ENCODE peak calls at places on chromosomes 2 and 18, in ten cellular contexts. S is T-helper 2 cell; M is substantia nigra; A is RKO; I is AG20443; V is amniotic stem cell; B is activated CD4-positive, CD25-positive, alpha-beta regulatory T cell treated with anti-CD3 and anti-CD28 coated beads, Interleukin-2, amount 50 U/mL, for 72 hours; G is effector memory CD8-positive, alpha-beta T cell; J is effector CD4-positive, alpha-beta T cell; N is lower lobe of right lung. T is an unnamed sample.

GRCh38 chr2:202494300-202494699 is 118.2 kb downstream of the BMPR2 start:
- DNase-seq in S (no peak), M (peak), A (no peak), I (peak), V (no peak), B (no peak), G (no peak), J (no peak), N (no peak), T (peak)

GRCh38 chr2:109517118-109517889 is 96.5 kb downstream of the SEPTIN10 start:
- DNase-seq in S (no peak), M (no peak), A (no peak), I (no peak), V (no peak), B (no peak), G (no peak), J (no peak), N (no peak), T (no peak)

GRCh38 chr18:62264984-62265383 is 60.1 kb upstream of the TNFRSF11A start:
- DNase-seq in S (no peak), M (no peak), A (no peak), I (no peak), V (no peak), B (no peak), G (no peak), J (no peak), N (no peak), T (no peak)

GRCh38 chr18:55998071-55998522 is 410.1 kb upstream of the TCF4 start:
- DNase-seq in S (no peak), M (peak), A (no peak), I (peak), V (no peak), B (no peak), G (no peak), J (no peak), N (no peak), T (no peak)

GRCh38 chr2:218547978-218548377 is 20.2 kb downstream of the USP37 start:
- DNase-seq in S (no peak), M (no peak), A (no peak), I (no peak), V (no peak), B (no peak), G (no peak), J (no peak), N (no peak), T (no peak)

GRCh38 chr18:39053569-39053968 is 1488.0 kb upstream of the CELF4 start:
- DNase-seq in S (no peak), M (no peak), A (no peak), I (no peak), V (no peak), B (no peak), G (no peak), J (no peak), N (no peak), T (peak)

GRCh38 chr2:177551989-177552413 is 159.4 kb downstream of the AGPS start:
- DNase-seq in S (peak), M (no peak), A (no peak), I (peak), V (no peak), B (no peak), G (no peak), J (no peak), N (peak), T (peak)

GRCh38 chr18:77343846-77344527 is 94.3 kb downstream of the GALR1 start:
- DNase-seq in S (no peak), M (no peak), A (no peak), I (no peak), V (no peak), B (no peak), G (no peak), J (no peak), N (no peak), T (no peak)

GRCh38 chr18:44452346-44452745 is 228.3 kb upstream of the SETBP1 start:
- DNase-seq in S (no peak), M (no peak), A (no peak), I (peak), V (no peak), B (no peak), G (no peak), J (no peak), N (no peak), T (no peak)

GRCh38 chr2:206457188-206457634 is 13.9 kb downstream of the ADAM23 start:
- DNase-seq in S (no peak), M (no peak), A (no peak), I (no peak), V (no peak), B (no peak), G (no peak), J (no peak), N (no peak), T (no peak)

GRCh38 chr2:241896746-241897201 is 27.2 kb downstream of the RTP5 start:
- DNase-seq in S (no peak), M (no peak), A (no peak), I (no peak), V (no peak), B (peak), G (no peak), J (no peak), N (no peak), T (no peak)

GRCh38 chr18:57057890-57058289 is 89.0 kb upstream of the BOD1L2 start:
- DNase-seq in S (no peak), M (no peak), A (no peak), I (no peak), V (no peak), B (no peak), G (no peak), J (no peak), N (no peak), T (no peak)

GRCh38 chr2:8857709-8858108 is 20.3 kb upstream of the KIDINS220 start:
- DNase-seq in S (no peak), M (no peak), A (no peak), I (no peak), V (peak), B (no peak), G (no peak), J (no peak), N (no peak), T (no peak)

GRCh38 chr2:237818066-237818473 is 19.5 kb downstream of the RBM44 start:
- DNase-seq in S (no peak), M (no peak), A (peak), I (peak), V (peak), B (no peak), G (no peak), J (no peak), N (no peak), T (no peak)

GRCh38 chr18:58373486-58373885 is 255.4 kb downstream of the ALPK2 start:
- DNase-seq in S (no peak), M (no peak), A (no peak), I (no peak), V (no peak), B (no peak), G (no peak), J (no peak), N (no peak), T (no peak)

GRCh38 chr2:69118609-69119008 is 105.6 kb downstream of the ANTXR1 start:
- DNase-seq in S (no peak), M (no peak), A (no peak), I (peak), V (no peak), B (no peak), G (no peak), J (no peak), N (no peak), T (no peak)

GRCh38 chr2:47869859-47870258 is 36.4 kb downstream of the FBXO11 start:
- DNase-seq in S (no peak), M (no peak), A (no peak), I (no peak), V (no peak), B (no peak), G (no peak), J (no peak), N (no peak), T (no peak)

GRCh38 chr2:225040862-225041209 is 1.4 kb downstream of the DOCK10 start:
- DNase-seq in S (peak), M (no peak), A (no peak), I (peak), V (no peak), B (peak), G (peak), J (no peak), N (no peak), T (no peak)

GRCh38 chr2:47226124-47227040 is 71.3 kb upstream of the STPG4 start:
- DNase-seq in S (no peak), M (no peak), A (no peak), I (no peak), V (no peak), B (no peak), G (no peak), J (no peak), N (no peak), T (peak)

GRCh38 chr2:121529439-121530209 is 1.1 kb upstream of the RNU4ATAC start:
- DNase-seq in S (no peak), M (no peak), A (peak), I (peak), V (peak), B (no peak), G (no peak), J (no peak), N (peak), T (peak)

GRCh38 chr18:49457616-49458015 is 2.8 kb downstream of the DYM start:
- DNase-seq in S (no peak), M (no peak), A (no peak), I (no peak), V (no peak), B (no peak), G (no peak), J (no peak), N (no peak), T (no peak)

GRCh38 chr2:218896501-218897393 is 16.1 kb downstream of the WNT10A start:
- DNase-seq in S (peak), M (no peak), A (no peak), I (peak), V (no peak), B (peak), G (peak), J (peak), N (no peak), T (peak)

GRCh38 chr2:218027426-218028188 is 24.8 kb upstream of the TNS1 start:
- DNase-seq in S (no peak), M (no peak), A (no peak), I (no peak), V (no peak), B (peak), G (no peak), J (no peak), N (no peak), T (no peak)

GRCh38 chr18:51153659-51154371 is 43.7 kb downstream of the MEX3C start:
- DNase-seq in S (no peak), M (no peak), A (no peak), I (no peak), V (no peak), B (peak), G (peak), J (peak), N (no peak), T (no peak)

GRCh38 chr2:207289295-207290018 is 123.7 kb upstream of the KLF7 start:
- DNase-seq in S (no peak), M (no peak), A (no peak), I (no peak), V (no peak), B (no peak), G (no peak), J (no peak), N (no peak), T (no peak)

GRCh38 chr2:32627441-32627900 is 379 bp upstream of the TTC27 start:
- DNase-seq in S (no peak), M (no peak), A (no peak), I (peak), V (no peak), B (peak), G (no peak), J (peak), N (peak), T (peak)

GRCh38 chr2:64679673-64680425 is 26.1 kb upstream of the SERTAD2 start:
- DNase-seq in S (no peak), M (no peak), A (no peak), I (no peak), V (no peak), B (no peak), G (no peak), J (no peak), N (no peak), T (no peak)

GRCh38 chr18:56709463-56709862 is 58.3 kb downstream of the WDR7 start:
- DNase-seq in S (no peak), M (no peak), A (peak), I (peak), V (peak), B (no peak), G (peak), J (peak), N (no peak), T (no peak)

GRCh38 chr2:233289590-233290424 is 17.8 kb upstream of the SAG start:
- DNase-seq in S (no peak), M (no peak), A (no peak), I (no peak), V (no peak), B (no peak), G (no peak), J (no peak), N (no peak), T (no peak)

GRCh38 chr2:54666131-54666637 is 57.3 kb upstream of the EML6 start:
- DNase-seq in S (no peak), M (no peak), A (no peak), I (peak), V (no peak), B (no peak), G (no peak), J (no peak), N (no peak), T (no peak)

GRCh38 chr2:46517485-46517884 is 38.1 kb downstream of the TMEM247 start:
- DNase-seq in S (no peak), M (no peak), A (no peak), I (no peak), V (no peak), B (no peak), G (no peak), J (no peak), N (no peak), T (no peak)

GRCh38 chr2:104572856-104573255 is 281.1 kb upstream of the POU3F3 start:
- DNase-seq in S (no peak), M (no peak), A (no peak), I (no peak), V (no peak), B (no peak), G (no peak), J (no peak), N (no peak), T (no peak)

T was measured in COR-L47.